ENCODE peak calls at places on chromosomes 12 and 14, in six cellular contexts. H is HepG2, J is SK-N-SH, A is A549, N is GM12878, C is K562. M is an unnamed sample.

GRCh38 chr12:31507966-31508365 is 83.0 kb downstream of the DENND5B start:
- DNase-seq in C (no peak), J (no peak), A (no peak), N (no peak), H (no peak), M (peak; percentile 70)

GRCh38 chr12:42590324-42590934 is 883 bp upstream of the PRICKLE1 start:
- DNase-seq in J (peak; percentile 50), C (no peak), A (peak; percentile 35), H (no peak), N (no peak), M (no peak)

GRCh38 chr14:101875726-101876268 is 88.6 kb upstream of the DYNC1H1 start:
- DNase-seq in J (no peak), H (no peak), A (no peak), N (no peak), C (no peak), M (no peak)

GRCh38 chr12:93803408-93803807 is 126.2 kb downstream of the CRADD start:
- DNase-seq in N (no peak), H (no peak), A (no peak), J (no peak), C (no peak), M (peak; percentile 73)

GRCh38 chr12:4271433-4272013 is 2.0 kb upstream of the CCND2 start:
- DNase-seq in J (peak; percentile 32), H (no peak), N (peak; percentile 51), C (no peak), A (no peak), M (no peak)

GRCh38 chr14:106174206-106174605 is 647.8 kb downstream of the TMEM121 start:
- DNase-seq in A (no peak), C (no peak), H (no peak), J (no peak), N (no peak), M (no peak)

GRCh38 chr12:93785262-93786010 is 108.3 kb downstream of the CRADD start:
- DNase-seq in C (peak; percentile 49), A (peak; percentile 96), H (peak; percentile 63), N (no peak), J (no peak), M (peak; percentile 97)

GRCh38 chr12:54413284-54414190 is 5.5 kb downstream of the ITGA5 start:
- DNase-seq in C (no peak), N (no peak), H (no peak), J (no peak), A (no peak), M (no peak)

GRCh38 chr12:75825686-75826085 is 205.9 kb downstream of the PHLDA1 start:
- DNase-seq in H (no peak), C (no peak), J (no peak), N (no peak), A (no peak), M (peak; percentile 86)

GRCh38 chr12:123131879-123132402 is 18.9 kb downstream of the PITPNM2 start:
- DNase-seq in A (no peak), N (no peak), H (no peak), C (no peak), J (no peak), M (no peak)

GRCh38 chr14:74275265-74275841 is 27.4 kb downstream of the ABCD4 start:
- DNase-seq in H (no peak), N (no peak), C (no peak), A (peak; percentile 24), J (no peak), M (peak; percentile 74)

GRCh38 chr14:85233756-85234545 is 296.0 kb upstream of the FLRT2 start:
- DNase-seq in A (peak; percentile 72), H (no peak), C (no peak), N (no peak), J (no peak), M (peak; percentile 80)

GRCh38 chr12:84117190-84117589 is 795.4 kb downstream of the SLC6A15 start:
- DNase-seq in C (no peak), H (no peak), A (peak; percentile 49), J (no peak), N (no peak), M (no peak)

GRCh38 chr12:23504043-23504442 is 445.4 kb downstream of the SOX5 start:
- DNase-seq in A (no peak), C (peak; percentile 27), H (no peak), J (no peak), N (no peak), M (no peak)

GRCh38 chr12:68154768-68155167 is 4.8 kb downstream of the IFNG start:
- DNase-seq in C (no peak), A (no peak), N (no peak), J (no peak), H (no peak), M (no peak)

GRCh38 chr14:49339130-49339529 is 247.1 kb downstream of the RPS29 start:
- DNase-seq in C (no peak), J (no peak), A (no peak), N (no peak), H (no peak), M (no peak)
- TF ChIP-seq SMC3 in C (no peak), J (no peak), A (no peak), N (no peak), H (no peak), M (no peak)

GRCh38 chr14:26917086-26917485 is 319.3 kb upstream of the NOVA1 start:
- DNase-seq in N (no peak), J (peak; percentile 1), H (peak; percentile 28), C (peak; percentile 3), A (peak; percentile 6), M (peak; percentile 2)
- TF ChIP-seq CTCF in N (no peak), J (peak; percentile 49), H (peak; percentile 20), C (peak; percentile 35), A (peak; percentile 8), M (peak; percentile 44)

DNA sequence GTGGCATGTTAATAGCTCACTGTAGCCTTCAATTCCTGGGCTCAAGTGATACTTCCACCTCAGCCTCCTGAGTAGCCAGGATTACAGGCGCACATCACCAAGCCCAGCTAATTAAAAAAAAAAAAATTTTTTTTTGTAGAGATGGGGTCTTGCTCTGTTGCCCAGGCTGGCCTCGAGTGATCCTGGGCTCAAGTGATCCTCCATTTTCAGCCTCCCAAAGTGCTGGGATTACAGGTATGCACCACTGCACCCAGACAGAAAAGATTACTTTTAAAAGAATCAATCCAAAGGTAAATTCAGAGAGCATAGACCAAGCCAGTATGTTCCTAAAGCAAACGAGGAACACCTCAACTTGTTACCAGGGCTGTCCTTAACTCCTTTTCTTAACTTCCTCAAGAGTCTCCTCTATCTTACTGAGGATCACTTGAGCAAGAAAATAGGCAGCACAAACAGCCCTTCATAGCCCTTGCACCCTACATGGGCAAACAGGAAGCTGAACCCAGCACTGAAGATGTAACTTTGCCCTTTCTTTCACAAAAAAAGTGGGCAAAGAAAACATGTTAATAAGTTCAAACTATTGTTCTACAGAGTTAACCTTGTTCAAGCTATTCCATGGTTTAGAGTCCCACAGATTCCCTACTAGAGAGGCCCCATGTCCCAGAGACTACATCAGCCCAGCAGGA is 11.3 kb downstream of the CS start:
- DNase-seq in A (no peak), H (no peak), N (no peak), C (no peak), J (no peak), M (no peak)
- TF ChIP-seq SMC3 in A (no peak), H (no peak), N (no peak), C (no peak), J (no peak), M (no peak)

GRCh38 chr12:107126688-107127481 is 33.5 kb upstream of the CRY1 start:
- DNase-seq in N (no peak), C (no peak), H (no peak), A (peak; percentile 33), J (peak; percentile 56), M (peak; percentile 24)
- TF ChIP-seq CTCF in N (peak; percentile 10), C (peak; percentile 27), H (peak; percentile 34), A (peak; percentile 68), J (peak; percentile 49), M (peak; percentile 46)

GRCh38 chr12:62772556-62772955 is 162.4 kb downstream of the PPM1H start:
- DNase-seq in H (no peak), J (no peak), N (no peak), C (no peak), A (no peak), M (peak; percentile 47)
- TF ChIP-seq SMC3 in H (no peak), J (no peak), N (no peak), C (no peak), A (no peak), M (no peak)

GRCh38 chr12:82329508-82329907 is 28.7 kb downstream of the CCDC59 start:
- DNase-seq in H (no peak), C (no peak), J (no peak), N (no peak), A (no peak), M (no peak)

GRCh38 chr12:82325540-82326336 is 32.4 kb downstream of the CCDC59 start:
- DNase-seq in J (no peak), A (no peak), N (no peak), C (no peak), H (no peak), M (no peak)

GRCh38 chr12:82326905-82327503 is 31.2 kb downstream of the CCDC59 start:
- DNase-seq in N (no peak), A (peak; percentile 35), J (peak; percentile 5), C (peak; percentile 15), H (peak; percentile 13), M (peak; percentile 28)
- TF ChIP-seq CTCF in N (peak; percentile 28), A (peak; percentile 55), J (peak; percentile 75), C (no peak), H (peak; percentile 37), M (peak; percentile 52)

GRCh38 chr12:2396448-2396871 is 343.7 kb downstream of the CACNA1C start:
- DNase-seq in A (no peak), N (no peak), J (no peak), C (no peak), H (no peak), M (peak; percentile 52)

GRCh38 chr12:2393996-2394395 is 341.2 kb downstream of the CACNA1C start:
- DNase-seq in C (no peak), A (no peak), J (no peak), N (no peak), H (no peak), M (no peak)

GRCh38 chr12:2397356-2398045 is 344.7 kb downstream of the CACNA1C start:
- DNase-seq in C (no peak), J (no peak), N (no peak), H (peak; percentile 11), A (no peak), M (no peak)

GRCh38 chr12:2393016-2393415 is 340.2 kb downstream of the CACNA1C start:
- DNase-seq in J (no peak), N (no peak), A (no peak), H (no peak), C (no peak), M (no peak)

GRCh38 chr12:2395352-2395977 is 342.7 kb downstream of the CACNA1C start:
- DNase-seq in N (no peak), A (peak; percentile 46), J (peak; percentile 78), C (peak; percentile 70), H (peak; percentile 29), M (peak; percentile 28)
- TF ChIP-seq SMC3 in N (peak; percentile 21), A (no peak), J (peak; percentile 19), C (peak; percentile 9), H (no peak), M (peak; percentile 35)

GRCh38 chr14:77228056-77228455 is 43.0 kb downstream of the NGB start:
- DNase-seq in A (no peak), J (no peak), H (no peak), C (no peak), N (no peak), M (no peak)
- TF ChIP-seq CTCF in A (no peak), J (no peak), H (no peak), C (no peak), N (no peak), M (no peak)

GRCh38 chr12:52496590-52497071 is 3.6 kb upstream of the KRT6A start:
- DNase-seq in N (no peak), J (no peak), H (no peak), A (peak; percentile 62), C (no peak), M (peak; percentile 40)
- TF ChIP-seq SMC3 in N (no peak), J (no peak), H (no peak), A (no peak), C (no peak), M (no peak)

GRCh38 chr14:78448483-78449094 is 278.4 kb downstream of the NRXN3 start:
- DNase-seq in J (peak; percentile 61), N (peak; percentile 45), H (peak; percentile 15), A (peak; percentile 40), C (peak; percentile 69), M (no peak)
- TF ChIP-seq CTCF in J (peak; percentile 48), N (peak; percentile 89), H (peak; percentile 69), A (peak; percentile 53), C (peak; percentile 69), M (peak; percentile 48)

M was measured in IMR-90.